ENCODE peak calls at places on chromosomes 11 and 22, in six cellular contexts. E is psoas muscle; Z is stimulated activated CD4-positive, alpha-beta T cell treated with anti-CD3 and anti-CD28 coated beads, Interleukin-2, amount 100 ng/mL, for 48 hours; D is progenitor cell of endocrine pancreas; U is activated CD8-positive, alpha-beta memory T cell treated with anti-CD3 and anti-CD28 coated beads, Interleukin-2, amount 50 U/mL, for 4 hours; S is HS-27A. N is an unnamed sample.

GRCh38 chr11:111960916-111961315 is 23.8 kb downstream of the DIXDC1 start:
- DNase-seq in E (peak; percentile 79), Z (no peak), D (no peak), U (no peak), S (no peak), N (no peak)

GRCh38 chr11:66068923-66069714 is 953 bp upstream of the PACS1 start:
- DNase-seq in E (no peak), Z (no peak), D (no peak), U (peak; percentile 39), S (no peak), N (peak; percentile 71)

GRCh38 chr22:23856721-23857605 is 712 bp upstream of the SLC2A11 start:
- DNase-seq in E (peak; percentile 73), Z (peak; percentile 12), D (peak; percentile 41), U (no peak), S (no peak), N (peak; percentile 78)

GRCh38 chr22:47101321-47101885 is 339.0 kb downstream of the TBC1D22A start:
- DNase-seq in E (no peak), Z (no peak), D (no peak), U (no peak), S (no peak), N (no peak)

GRCh38 chr22:50469377-50470305 is 5.2 kb downstream of the SBF1 start:
- DNase-seq in E (peak; percentile 76), Z (peak; percentile 75), D (no peak), U (peak; percentile 97), S (peak; percentile 8), N (peak; percentile 84)

GRCh38 chr11:35166369-35167360 is 27.7 kb downstream of the CD44 start:
- DNase-seq in E (no peak), Z (no peak), D (no peak), U (no peak), S (peak; percentile 92), N (peak; percentile 50)

GRCh38 chr11:86390499-86390898 is 15.8 kb downstream of the CCDC81 start:
- DNase-seq in E (no peak), Z (no peak), D (no peak), U (no peak), S (no peak), N (no peak)

GRCh38 chr11:62400760-62401159 is 18.1 kb upstream of the SCGB1A1 start:
- DNase-seq in E (peak; percentile 89), Z (no peak), D (no peak), U (no peak), S (peak; percentile 52), N (peak; percentile 90)

GRCh38 chr11:100472727-100473389 is 214.2 kb upstream of the ARHGAP42 start:
- DNase-seq in E (no peak), Z (no peak), D (no peak), U (no peak), S (no peak), N (no peak)

GRCh38 chr22:20610243-20610686 is 102.9 kb downstream of the MED15 start:
- DNase-seq in E (no peak), Z (no peak), D (no peak), U (no peak), S (no peak), N (no peak)

GRCh38 chr22:48574776-48575566 is 1252.7 kb downstream of the BRD1 start:
- DNase-seq in E (peak; percentile 51), Z (no peak), D (peak; percentile 84), U (no peak), S (no peak), N (peak; percentile 58)

GRCh38 chr22:31578171-31578570 is 81.8 kb downstream of the SFI1 start:
- DNase-seq in E (no peak), Z (no peak), D (no peak), U (no peak), S (no peak), N (no peak)

GRCh38 chr22:19203839-19204238 is 25.3 kb upstream of the SLC25A1 start:
- DNase-seq in E (peak; percentile 58), Z (no peak), D (no peak), U (no peak), S (no peak), N (peak; percentile 70)

GRCh38 chr11:34495239-34495723 is 18.3 kb downstream of the ELF5 start:
- DNase-seq in E (no peak), Z (no peak), D (no peak), U (no peak), S (no peak), N (no peak)

GRCh38 chr11:72233773-72234513 is 9.4 kb downstream of the INPPL1 start:
- DNase-seq in E (no peak), Z (no peak), D (no peak), U (no peak), S (no peak), N (peak; percentile 13)

GRCh38 chr11:47523491-47524199 is 29.3 kb downstream of the CELF1 start:
- DNase-seq in E (no peak), Z (peak; percentile 21), D (no peak), U (peak; percentile 42), S (no peak), N (no peak)

GRCh38 chr22:48357961-48358360 is 1469.7 kb downstream of the BRD1 start:
- DNase-seq in E (peak; percentile 5), Z (no peak), D (no peak), U (no peak), S (no peak), N (no peak)

GRCh38 chr11:130144129-130144528 is 15.5 kb upstream of the ST14 start:
- DNase-seq in E (no peak), Z (no peak), D (no peak), U (no peak), S (no peak), N (no peak)